ENCODE peak calls at places on chromosome 14, in ten cellular contexts. C, A, X, U, K, Z, O, Y, E and W are unnamed samples.

GRCh38 chr14:36183402-36183801 is 6.9 kb upstream of the PTCSC3 start:
- DNase-seq in C (no peak), A (no peak), X (no peak), U (no peak), K (no peak), Z (no peak), O (no peak), Y (no peak), E (no peak), W (no peak)

GRCh38 chr14:44531648-44532047 is 24.6 kb upstream of the FSCB start:
- DNase-seq in C (no peak), A (no peak), X (no peak), U (no peak), K (no peak), Z (no peak), O (no peak), Y (no peak), E (no peak), W (no peak)

GRCh38 chr14:25436906-25437305 is 387.0 kb upstream of the STXBP6 start:
- DNase-seq in C (no peak), A (no peak), X (no peak), U (no peak), K (no peak), Z (no peak), O (no peak), Y (no peak), E (no peak), W (no peak)

GRCh38 chr14:93230539-93230938 is 23.5 kb downstream of the UBR7 start:
- DNase-seq in C (no peak), A (no peak), X (no peak), U (no peak), K (no peak), Z (no peak), O (no peak), Y (no peak), E (no peak), W (no peak)

GRCh38 chr14:102407258-102407657 is 44.5 kb downstream of the TECPR2 start:
- DNase-seq in C (no peak), A (no peak), X (no peak), U (no peak), K (no peak), Z (no peak), O (no peak), Y (no peak), E (no peak), W (no peak)

GRCh38 chr14:99123208-99123870 is 148.7 kb downstream of the BCL11B start:
- DNase-seq in C (no peak), A (no peak), X (no peak), U (no peak), K (no peak), Z (no peak), O (no peak), Y (no peak), E (peak; percentile 4), W (no peak)

GRCh38 chr14:101463566-101464171 is 97.6 kb upstream of the DIO3 start:
- DNase-seq in C (no peak), A (no peak), X (no peak), U (no peak), K (no peak), Z (no peak), O (peak; percentile 8), Y (no peak), E (no peak), W (no peak)

GRCh38 chr14:99273724-99274345 is 1.8 kb upstream of the BCL11B start:
- DNase-seq in C (no peak), A (peak; percentile 69), X (no peak), U (no peak), K (no peak), Z (no peak), O (peak; percentile 74), Y (no peak), E (peak; percentile 8), W (no peak)

GRCh38 chr14:32635103-32635719 is 303.5 kb upstream of the NPAS3 start:
- DNase-seq in C (no peak), A (no peak), X (no peak), U (no peak), K (no peak), Z (no peak), O (no peak), Y (peak; percentile 57), E (no peak), W (no peak)

DNA sequence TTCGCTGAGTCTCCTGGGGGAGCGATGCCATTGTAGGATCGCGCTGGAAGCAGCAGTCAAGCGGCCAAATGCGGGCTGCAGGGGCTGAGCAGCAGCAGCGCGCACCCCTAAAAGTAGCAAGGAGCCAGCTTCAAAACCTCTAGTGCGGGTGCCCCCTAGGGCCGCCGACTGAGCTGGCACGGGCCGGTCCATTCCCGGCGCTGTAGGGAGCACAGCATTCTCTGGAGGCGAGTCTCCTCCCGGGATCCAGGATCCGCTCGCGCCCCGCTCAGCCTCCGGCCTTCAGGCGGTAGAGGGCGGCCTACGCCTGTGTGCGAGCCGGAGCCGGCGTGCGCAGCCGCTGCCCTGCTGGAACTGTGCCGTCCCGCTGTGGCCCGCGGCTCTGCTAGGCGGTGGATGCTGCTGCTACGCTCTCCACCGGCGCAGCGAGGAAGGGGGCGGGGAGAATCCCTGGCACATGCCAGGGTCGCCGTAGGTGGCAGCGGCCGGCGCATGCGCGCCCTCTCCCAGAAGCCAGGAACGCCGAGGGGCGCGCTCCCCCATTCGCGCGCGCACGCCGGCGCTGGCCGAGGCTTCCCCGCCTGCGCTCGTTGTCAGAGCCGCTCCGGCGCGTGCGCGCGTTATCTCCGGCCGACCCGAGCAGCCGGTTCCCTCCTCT is at the start of gene FUT8:
- DNase-seq in C (peak; percentile 92), A (peak; percentile 96), X (peak; percentile 61), U (peak; percentile 96), K (peak; percentile 96), Z (peak; percentile 92), O (peak; percentile 95), Y (peak; percentile 94), E (peak; percentile 98), W (peak; percentile 84)
- TF ChIP-seq POLR2A in C (no peak), A (peak; percentile 71), X (no peak), U (peak; percentile 83), K (peak; percentile 31), Z (peak; percentile 78), O (peak; percentile 10), Y (peak; percentile 52), E (peak; percentile 81), W (peak; percentile 80)

GRCh38 chr14:75295491-75296338 is 17.1 kb downstream of the FOS start:
- DNase-seq in C (peak; percentile 87), A (peak; percentile 89), X (peak; percentile 51), U (peak; percentile 76), K (peak; percentile 83), Z (peak; percentile 83), O (peak; percentile 94), Y (peak; percentile 64), E (peak; percentile 87), W (no peak)
- TF ChIP-seq POLR2A in C (no peak), A (peak; percentile 36), X (no peak), U (no peak), K (no peak), Z (peak; percentile 28), O (no peak), Y (no peak), E (no peak), W (no peak)

GRCh38 chr14:23023500-23024152 is 11.1 kb downstream of the PSMB5 start:
- DNase-seq in C (no peak), A (no peak), X (no peak), U (no peak), K (no peak), Z (no peak), O (no peak), Y (no peak), E (no peak), W (no peak)

GRCh38 chr14:23020143-23021128 is 10.5 kb upstream of the C14orf93 start:
- DNase-seq in C (no peak), A (no peak), X (no peak), U (no peak), K (no peak), Z (no peak), O (no peak), Y (no peak), E (no peak), W (no peak)

GRCh38 chr14:23022849-23023499 is 11.7 kb downstream of the PSMB5 start:
- DNase-seq in C (no peak), A (no peak), X (no peak), U (no peak), K (no peak), Z (no peak), O (no peak), Y (no peak), E (no peak), W (no peak)

GRCh38 chr14:23021969-23022368 is 12.0 kb upstream of the C14orf93 start:
- DNase-seq in C (no peak), A (no peak), X (no peak), U (no peak), K (no peak), Z (no peak), O (no peak), Y (no peak), E (no peak), W (no peak)

DNA sequence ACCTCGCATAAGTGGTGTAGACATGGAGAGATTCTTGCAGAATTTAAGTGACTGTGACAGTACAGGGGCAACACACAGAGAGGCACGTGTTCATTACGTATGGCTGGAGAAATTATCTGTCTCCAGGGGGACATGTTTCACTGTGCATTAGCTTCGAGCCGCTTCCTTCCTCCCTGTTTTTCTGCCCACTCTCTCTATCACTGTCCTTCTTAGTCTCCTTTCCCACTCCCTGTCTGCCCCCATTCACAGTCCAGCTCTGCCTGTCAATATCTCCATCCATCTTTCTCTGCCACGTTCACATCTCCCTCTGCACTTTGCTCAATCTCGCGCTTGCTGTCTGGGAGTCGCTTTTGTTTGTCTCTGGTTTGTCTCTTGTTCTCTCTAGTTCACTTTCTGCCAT is 11.5 kb upstream of the C14orf93 start:
- DNase-seq in C (no peak), A (no peak), X (no peak), U (no peak), K (no peak), Z (no peak), O (no peak), Y (no peak), E (no peak), W (no peak)
- TF ChIP-seq POLR2A in C (no peak), A (no peak), X (no peak), U (no peak), K (no peak), Z (no peak), O (no peak), Y (no peak), E (no peak), W (no peak)

GRCh38 chr14:60251877-60252276 is 2.9 kb downstream of the PPM1A start:
- DNase-seq in C (no peak), A (no peak), X (no peak), U (no peak), K (no peak), Z (no peak), O (no peak), Y (no peak), E (no peak), W (no peak)

GRCh38 chr14:60250318-60251035 is 1.5 kb downstream of the PPM1A start:
- DNase-seq in C (no peak), A (peak; percentile 26), X (no peak), U (no peak), K (no peak), Z (no peak), O (no peak), Y (peak; percentile 9), E (no peak), W (no peak)

GRCh38 chr14:60247994-60248696 is 876 bp upstream of the PPM1A start:
- DNase-seq in C (peak; percentile 95), A (peak; percentile 92), X (peak; percentile 57), U (peak; percentile 94), K (peak; percentile 85), Z (peak; percentile 94), O (peak; percentile 96), Y (peak; percentile 93), E (peak; percentile 90), W (peak; percentile 53)

GRCh38 chr14:60248697-60249314 is at the start of gene PPM1A:
- DNase-seq in C (peak; percentile 95), A (peak; percentile 97), X (peak; percentile 83), U (peak; percentile 97), K (peak; percentile 97), Z (peak; percentile 95), O (peak; percentile 96), Y (peak; percentile 95), E (peak; percentile 97), W (peak; percentile 78)

GRCh38 chr14:60249321-60250251 is 565 bp downstream of the PPM1A start:
- DNase-seq in C (peak; percentile 37), A (peak; percentile 79), X (peak; percentile 60), U (peak; percentile 80), K (peak; percentile 73), Z (peak; percentile 52), O (peak; percentile 85), Y (peak; percentile 54), E (peak; percentile 75), W (peak; percentile 44)
- TF ChIP-seq POLR2A in C (no peak), A (no peak), X (no peak), U (no peak), K (no peak), Z (peak; percentile 24), O (no peak), Y (no peak), E (no peak), W (no peak)